ENCODE peak calls at places on chromosomes 7 and 10, in seven cellular contexts. One of them, this sample, is unnamed.

GRCh38 chr10:26969145-26969926 is 108.6 kb upstream of the ABI1 start:
- DNase-seq in cardiac fibroblast: no peak
- DNase-seq in AG09309: peak
- DNase-seq in ovary: no peak
- DNase-seq in GM13977: peak
- DNase-seq in SK-N-SH: no peak
- DNase-seq in lower leg skin: no peak
- DNase-seq in this sample: peak

GRCh38 chr7:150986099-150986512 is 4.7 kb upstream of the NOS3 start:
- DNase-seq in cardiac fibroblast: peak
- DNase-seq in SK-N-SH: peak
- DNase-seq in ovary: peak
- DNase-seq in GM13977: peak
- DNase-seq in AG09309: no peak
- DNase-seq in lower leg skin: no peak
- DNase-seq in this sample: no peak

GRCh38 chr7:43790834-43791233 is 32.4 kb downstream of the BLVRA start:
- DNase-seq in ovary: no peak
- DNase-seq in cardiac fibroblast: no peak
- DNase-seq in AG09309: no peak
- DNase-seq in GM13977: no peak
- DNase-seq in lower leg skin: no peak
- DNase-seq in SK-N-SH: no peak
- DNase-seq in this sample: no peak

GRCh38 chr7:148277042-148277660 is 313.4 kb upstream of the C7orf33 start:
- DNase-seq in SK-N-SH: no peak
- DNase-seq in AG09309: no peak
- DNase-seq in lower leg skin: no peak
- DNase-seq in ovary: no peak
- DNase-seq in GM13977: no peak
- DNase-seq in cardiac fibroblast: no peak
- DNase-seq in this sample: no peak

GRCh38 chr7:65287023-65287422 is 86.6 kb upstream of the ZNF92 start:
- DNase-seq in ovary: no peak
- DNase-seq in lower leg skin: no peak
- DNase-seq in GM13977: no peak
- DNase-seq in SK-N-SH: no peak
- DNase-seq in AG09309: no peak
- DNase-seq in cardiac fibroblast: peak
- DNase-seq in this sample: no peak

GRCh38 chr10:28652703-28653102 is 24.6 kb upstream of the BAMBI start:
- DNase-seq in lower leg skin: no peak
- DNase-seq in ovary: no peak
- DNase-seq in GM13977: no peak
- DNase-seq in AG09309: no peak
- DNase-seq in cardiac fibroblast: no peak
- DNase-seq in SK-N-SH: no peak
- DNase-seq in this sample: no peak

GRCh38 chr10:43199684-43200537 is 61.7 kb downstream of the CSGALNACT2 start:
- DNase-seq in SK-N-SH: peak
- DNase-seq in lower leg skin: peak
- DNase-seq in ovary: no peak
- DNase-seq in AG09309: no peak
- DNase-seq in GM13977: peak
- DNase-seq in cardiac fibroblast: no peak
- DNase-seq in this sample: no peak

GRCh38 chr10:98675902-98676301 is 229.2 kb upstream of the HPS1 start:
- DNase-seq in cardiac fibroblast: no peak
- DNase-seq in lower leg skin: no peak
- DNase-seq in ovary: no peak
- DNase-seq in SK-N-SH: no peak
- DNase-seq in AG09309: no peak
- DNase-seq in GM13977: no peak
- DNase-seq in this sample: no peak

GRCh38 chr10:14016011-14016536 is 314.6 kb downstream of the FRMD4A start:
- DNase-seq in ovary: no peak
- DNase-seq in lower leg skin: peak
- DNase-seq in AG09309: no peak
- DNase-seq in cardiac fibroblast: peak
- DNase-seq in SK-N-SH: no peak
- DNase-seq in GM13977: no peak
- DNase-seq in this sample: no peak

GRCh38 chr7:139595806-139596205 is 72.3 kb downstream of the CLEC2L start:
- DNase-seq in lower leg skin: no peak
- DNase-seq in GM13977: no peak
- DNase-seq in AG09309: no peak
- DNase-seq in SK-N-SH: no peak
- DNase-seq in cardiac fibroblast: no peak
- DNase-seq in ovary: no peak
- DNase-seq in this sample: no peak

GRCh38 chr10:72328829-72329204 is 25.9 kb downstream of the DNAJB12 start:
- DNase-seq in ovary: no peak
- DNase-seq in cardiac fibroblast: no peak
- DNase-seq in AG09309: no peak
- DNase-seq in GM13977: no peak
- DNase-seq in SK-N-SH: no peak
- DNase-seq in lower leg skin: no peak
- DNase-seq in this sample: no peak

GRCh38 chr7:158581440-158582088 is 6.1 kb downstream of the PTPRN2 start:
- DNase-seq in AG09309: no peak
- DNase-seq in ovary: no peak
- DNase-seq in cardiac fibroblast: no peak
- DNase-seq in lower leg skin: no peak
- DNase-seq in GM13977: no peak
- DNase-seq in SK-N-SH: no peak
- DNase-seq in this sample: no peak

GRCh38 chr7:132109768-132110167 is 466.5 kb downstream of the PLXNA4 start:
- DNase-seq in SK-N-SH: no peak
- DNase-seq in cardiac fibroblast: no peak
- DNase-seq in GM13977: no peak
- DNase-seq in lower leg skin: no peak
- DNase-seq in ovary: no peak
- DNase-seq in AG09309: no peak
- DNase-seq in this sample: no peak

GRCh38 chr10:93566435-93567276 is at the start of gene FFAR4:
- DNase-seq in SK-N-SH: peak
- DNase-seq in ovary: no peak
- DNase-seq in AG09309: no peak
- DNase-seq in lower leg skin: no peak
- DNase-seq in cardiac fibroblast: peak
- DNase-seq in GM13977: no peak
- DNase-seq in this sample: no peak

GRCh38 chr7:1019255-1019785 is 25.0 kb upstream of the GPR146 start:
- DNase-seq in GM13977: no peak
- DNase-seq in cardiac fibroblast: no peak
- DNase-seq in ovary: no peak
- DNase-seq in AG09309: no peak
- DNase-seq in SK-N-SH: no peak
- DNase-seq in lower leg skin: no peak
- DNase-seq in this sample: no peak

GRCh38 chr7:140446467-140446866 is 32.8 kb downstream of the MKRN1 start:
- DNase-seq in lower leg skin: no peak
- DNase-seq in GM13977: no peak
- DNase-seq in cardiac fibroblast: no peak
- DNase-seq in ovary: no peak
- DNase-seq in AG09309: no peak
- DNase-seq in SK-N-SH: no peak
- DNase-seq in this sample: no peak

GRCh38 chr10:43220971-43221418 is 45.9 kb downstream of the RASGEF1A start:
- DNase-seq in cardiac fibroblast: no peak
- DNase-seq in lower leg skin: no peak
- DNase-seq in AG09309: no peak
- DNase-seq in ovary: no peak
- DNase-seq in SK-N-SH: no peak
- DNase-seq in GM13977: no peak
- DNase-seq in this sample: no peak

GRCh38 chr10:13771992-13772391 is 185.2 kb downstream of the PRPF18 start:
- DNase-seq in GM13977: no peak
- DNase-seq in AG09309: no peak
- DNase-seq in ovary: no peak
- DNase-seq in cardiac fibroblast: no peak
- DNase-seq in SK-N-SH: no peak
- DNase-seq in lower leg skin: no peak
- DNase-seq in this sample: no peak

GRCh38 chr10:44971935-44972792 is 6.4 kb downstream of the DEPP1 start:
- DNase-seq in AG09309: no peak
- DNase-seq in cardiac fibroblast: no peak
- DNase-seq in SK-N-SH: no peak
- DNase-seq in ovary: no peak
- DNase-seq in lower leg skin: no peak
- DNase-seq in GM13977: no peak
- DNase-seq in this sample: no peak

GRCh38 chr10:17062493-17063487 is 66.8 kb downstream of the CUBN start:
- DNase-seq in SK-N-SH: no peak
- DNase-seq in cardiac fibroblast: peak
- DNase-seq in AG09309: no peak
- DNase-seq in lower leg skin: peak
- DNase-seq in ovary: peak
- DNase-seq in GM13977: no peak
- DNase-seq in this sample: peak

GRCh38 chr7:54546081-54546985 is 4.2 kb downstream of the VSTM2A start:
- DNase-seq in SK-N-SH: peak
- DNase-seq in lower leg skin: no peak
- DNase-seq in ovary: no peak
- DNase-seq in GM13977: peak
- DNase-seq in AG09309: no peak
- DNase-seq in cardiac fibroblast: no peak
- DNase-seq in this sample: no peak

GRCh38 chr7:63067897-63068585 is 930.6 kb upstream of the ZNF722 start:
- DNase-seq in AG09309: no peak
- DNase-seq in cardiac fibroblast: no peak
- DNase-seq in lower leg skin: peak
- DNase-seq in SK-N-SH: no peak
- DNase-seq in GM13977: no peak
- DNase-seq in ovary: no peak
- DNase-seq in this sample: no peak

GRCh38 chr10:77405771-77406241 is 231.8 kb downstream of the KCNMA1 start:
- DNase-seq in SK-N-SH: peak
- DNase-seq in AG09309: no peak
- DNase-seq in GM13977: peak
- DNase-seq in cardiac fibroblast: peak
- DNase-seq in ovary: peak
- DNase-seq in lower leg skin: peak
- DNase-seq in this sample: no peak

GRCh38 chr10:12160664-12161063 is 31.2 kb downstream of the SEC61A2 start:
- DNase-seq in cardiac fibroblast: no peak
- DNase-seq in GM13977: no peak
- DNase-seq in AG09309: no peak
- DNase-seq in ovary: no peak
- DNase-seq in lower leg skin: no peak
- DNase-seq in SK-N-SH: no peak
- DNase-seq in this sample: no peak

GRCh38 chr7:29318853-29319718 is 124.5 kb downstream of the CHN2 start:
- DNase-seq in lower leg skin: no peak
- DNase-seq in GM13977: no peak
- DNase-seq in AG09309: no peak
- DNase-seq in SK-N-SH: peak
- DNase-seq in ovary: no peak
- DNase-seq in cardiac fibroblast: no peak
- DNase-seq in this sample: no peak

GRCh38 chr7:90520484-90520883 is 51.0 kb downstream of the PTTG1IP2 start:
- DNase-seq in SK-N-SH: no peak
- DNase-seq in AG09309: no peak
- DNase-seq in lower leg skin: no peak
- DNase-seq in cardiac fibroblast: peak
- DNase-seq in ovary: no peak
- DNase-seq in GM13977: no peak
- DNase-seq in this sample: no peak
- TF ChIP-seq CTCF in SK-N-SH: peak
- TF ChIP-seq CTCF in AG09309: peak
- TF ChIP-seq CTCF in lower leg skin: no peak
- TF ChIP-seq CTCF in cardiac fibroblast: peak
- TF ChIP-seq CTCF in ovary: no peak
- TF ChIP-seq CTCF in GM13977: peak
- TF ChIP-seq CTCF in this sample: peak

GRCh38 chr10:119653209-119653608 is 2.0 kb downstream of the BAG3 start:
- DNase-seq in AG09309: no peak
- DNase-seq in SK-N-SH: no peak
- DNase-seq in ovary: no peak
- DNase-seq in GM13977: no peak
- DNase-seq in cardiac fibroblast: no peak
- DNase-seq in lower leg skin: no peak
- DNase-seq in this sample: no peak

GRCh38 chr10:119654540-119654939 is 3.4 kb downstream of the BAG3 start:
- DNase-seq in lower leg skin: peak
- DNase-seq in cardiac fibroblast: no peak
- DNase-seq in ovary: no peak
- DNase-seq in SK-N-SH: no peak
- DNase-seq in AG09309: no peak
- DNase-seq in GM13977: no peak
- DNase-seq in this sample: no peak

GRCh38 chr10:119651514-119652327 is 541 bp downstream of the BAG3 start:
- DNase-seq in cardiac fibroblast: no peak
- DNase-seq in AG09309: no peak
- DNase-seq in SK-N-SH: no peak
- DNase-seq in ovary: peak
- DNase-seq in lower leg skin: no peak
- DNase-seq in GM13977: peak
- DNase-seq in this sample: no peak

GRCh38 chr10:119650692-119651513 is at the start of gene BAG3:
- DNase-seq in GM13977: peak
- DNase-seq in ovary: peak
- DNase-seq in cardiac fibroblast: peak
- DNase-seq in AG09309: peak
- DNase-seq in SK-N-SH: peak
- DNase-seq in lower leg skin: peak
- DNase-seq in this sample: peak

DNA sequence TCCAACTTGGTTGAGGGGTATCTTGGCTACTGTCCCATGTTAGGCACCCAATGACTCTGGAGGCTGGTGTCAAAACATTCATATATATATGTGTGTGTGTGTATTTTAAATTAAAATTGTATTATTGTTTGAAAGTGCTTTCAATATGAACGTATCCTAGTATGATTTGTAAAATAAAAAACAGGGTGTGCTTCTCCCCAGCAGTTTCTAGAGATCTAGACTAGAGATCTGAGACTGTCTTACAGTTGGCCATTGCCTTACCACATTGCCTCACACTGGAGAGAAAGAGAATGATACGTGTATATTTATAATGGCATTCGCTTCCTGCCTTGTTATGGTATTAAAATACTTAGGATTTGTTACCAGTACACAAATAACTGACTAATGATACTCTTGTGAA is 1.2 kb downstream of the BAG3 start:
- DNase-seq in GM13977: peak
- DNase-seq in lower leg skin: no peak
- DNase-seq in AG09309: peak
- DNase-seq in SK-N-SH: no peak
- DNase-seq in cardiac fibroblast: peak
- DNase-seq in ovary: no peak
- DNase-seq in this sample: peak
- TF ChIP-seq CTCF in GM13977: peak
- TF ChIP-seq CTCF in lower leg skin: no peak
- TF ChIP-seq CTCF in AG09309: peak
- TF ChIP-seq CTCF in SK-N-SH: peak
- TF ChIP-seq CTCF in cardiac fibroblast: no peak
- TF ChIP-seq CTCF in ovary: no peak
- TF ChIP-seq CTCF in this sample: peak

GRCh38 chr7:12244129-12244528 is 33.0 kb downstream of the TMEM106B start:
- DNase-seq in cardiac fibroblast: peak
- DNase-seq in ovary: no peak
- DNase-seq in GM13977: no peak
- DNase-seq in SK-N-SH: peak
- DNase-seq in lower leg skin: no peak
- DNase-seq in AG09309: no peak
- DNase-seq in this sample: no peak
- TF ChIP-seq CTCF in cardiac fibroblast: peak
- TF ChIP-seq CTCF in ovary: no peak
- TF ChIP-seq CTCF in GM13977: peak
- TF ChIP-seq CTCF in SK-N-SH: peak
- TF ChIP-seq CTCF in lower leg skin: no peak
- TF ChIP-seq CTCF in AG09309: peak
- TF ChIP-seq CTCF in this sample: peak

GRCh38 chr7:22657479-22657878 is 69.5 kb upstream of the IL6 start:
- DNase-seq in cardiac fibroblast: no peak
- DNase-seq in GM13977: no peak
- DNase-seq in lower leg skin: no peak
- DNase-seq in ovary: no peak
- DNase-seq in AG09309: no peak
- DNase-seq in SK-N-SH: no peak
- DNase-seq in this sample: no peak
- TF ChIP-seq CTCF in cardiac fibroblast: no peak
- TF ChIP-seq CTCF in GM13977: no peak
- TF ChIP-seq CTCF in lower leg skin: no peak
- TF ChIP-seq CTCF in ovary: no peak
- TF ChIP-seq CTCF in AG09309: peak
- TF ChIP-seq CTCF in SK-N-SH: peak
- TF ChIP-seq CTCF in this sample: no peak